ENCODE peak calls at places on chromosomes 16 and 17, in ten cellular contexts. One of them, this sample, is unnamed.
A peak's percentile ranks its signal among the peaks of the same experiment; 100 is the strongest.

GRCh38 chr17:69572747-69573146 is 158.2 kb downstream of the MAP2K6 start:
- DNase-seq in LoVo: no peak
- DNase-seq in iris pigment epithelial cell: no peak
- DNase-seq in stimulated activated CD4-positive, alpha-beta T cell treated with anti-CD3 and anti-CD28 coated beads, Interleukin-12 subunit alpha, Interleukin-12 subunit beta, amount 100 ng/mL, for 4 hours: no peak
- DNase-seq in fibroblast of lung: no peak
- DNase-seq in activated CD8-positive, alpha-beta memory T cell treated with anti-CD3 and anti-CD28 coated beads, Interleukin-2, amount 50 U/mL, for 48 hours: no peak
- DNase-seq in NCI-H1694 treated with DMSO at 0.1 percent for 48 hours: no peak
- DNase-seq in activated naive CD8-positive, alpha-beta T cell treated with anti-CD3 and anti-CD28 coated beads for 36 hours: no peak
- DNase-seq in thoracic aorta: no peak
- DNase-seq in activated CD4-positive, alpha-beta T cell treated with anti-CD3 and anti-CD28 coated beads for 48 hours: no peak
- DNase-seq in this sample: no peak

GRCh38 chr17:61686114-61686513 is 95.1 kb upstream of the NACA2 start:
- DNase-seq in NCI-H1694 treated with DMSO at 0.1 percent for 48 hours: no peak
- DNase-seq in activated naive CD8-positive, alpha-beta T cell treated with anti-CD3 and anti-CD28 coated beads for 36 hours: no peak
- DNase-seq in activated CD4-positive, alpha-beta T cell treated with anti-CD3 and anti-CD28 coated beads for 48 hours: no peak
- DNase-seq in activated CD8-positive, alpha-beta memory T cell treated with anti-CD3 and anti-CD28 coated beads, Interleukin-2, amount 50 U/mL, for 48 hours: no peak
- DNase-seq in fibroblast of lung: no peak
- DNase-seq in stimulated activated CD4-positive, alpha-beta T cell treated with anti-CD3 and anti-CD28 coated beads, Interleukin-12 subunit alpha, Interleukin-12 subunit beta, amount 100 ng/mL, for 4 hours: no peak
- DNase-seq in thoracic aorta: no peak
- DNase-seq in LoVo: no peak
- DNase-seq in iris pigment epithelial cell: no peak
- DNase-seq in this sample: no peak

GRCh38 chr16:68246671-68247070 is 1.5 kb downstream of the PLA2G15 start:
- DNase-seq in activated CD8-positive, alpha-beta memory T cell treated with anti-CD3 and anti-CD28 coated beads, Interleukin-2, amount 50 U/mL, for 48 hours: no peak
- DNase-seq in stimulated activated CD4-positive, alpha-beta T cell treated with anti-CD3 and anti-CD28 coated beads, Interleukin-12 subunit alpha, Interleukin-12 subunit beta, amount 100 ng/mL, for 4 hours: no peak
- DNase-seq in LoVo: no peak
- DNase-seq in fibroblast of lung: no peak
- DNase-seq in iris pigment epithelial cell: no peak
- DNase-seq in thoracic aorta: no peak
- DNase-seq in activated naive CD8-positive, alpha-beta T cell treated with anti-CD3 and anti-CD28 coated beads for 36 hours: no peak
- DNase-seq in activated CD4-positive, alpha-beta T cell treated with anti-CD3 and anti-CD28 coated beads for 48 hours: no peak
- DNase-seq in NCI-H1694 treated with DMSO at 0.1 percent for 48 hours: no peak
- DNase-seq in this sample: peak; percentile 53

GRCh38 chr17:13209091-13209490 is 191.3 kb upstream of the ELAC2 start:
- DNase-seq in activated CD8-positive, alpha-beta memory T cell treated with anti-CD3 and anti-CD28 coated beads, Interleukin-2, amount 50 U/mL, for 48 hours: no peak
- DNase-seq in thoracic aorta: no peak
- DNase-seq in NCI-H1694 treated with DMSO at 0.1 percent for 48 hours: no peak
- DNase-seq in LoVo: no peak
- DNase-seq in stimulated activated CD4-positive, alpha-beta T cell treated with anti-CD3 and anti-CD28 coated beads, Interleukin-12 subunit alpha, Interleukin-12 subunit beta, amount 100 ng/mL, for 4 hours: no peak
- DNase-seq in iris pigment epithelial cell: peak; percentile 8
- DNase-seq in activated naive CD8-positive, alpha-beta T cell treated with anti-CD3 and anti-CD28 coated beads for 36 hours: no peak
- DNase-seq in activated CD4-positive, alpha-beta T cell treated with anti-CD3 and anti-CD28 coated beads for 48 hours: no peak
- DNase-seq in fibroblast of lung: peak; percentile 34
- DNase-seq in this sample: peak; percentile 19

GRCh38 chr16:35752773-35753558 is 2293.6 kb downstream of the TP53TG3F start:
- DNase-seq in LoVo: no peak
- DNase-seq in activated naive CD8-positive, alpha-beta T cell treated with anti-CD3 and anti-CD28 coated beads for 36 hours: no peak
- DNase-seq in stimulated activated CD4-positive, alpha-beta T cell treated with anti-CD3 and anti-CD28 coated beads, Interleukin-12 subunit alpha, Interleukin-12 subunit beta, amount 100 ng/mL, for 4 hours: no peak
- DNase-seq in activated CD8-positive, alpha-beta memory T cell treated with anti-CD3 and anti-CD28 coated beads, Interleukin-2, amount 50 U/mL, for 48 hours: no peak
- DNase-seq in iris pigment epithelial cell: no peak
- DNase-seq in activated CD4-positive, alpha-beta T cell treated with anti-CD3 and anti-CD28 coated beads for 48 hours: no peak
- DNase-seq in thoracic aorta: no peak
- DNase-seq in fibroblast of lung: no peak
- DNase-seq in NCI-H1694 treated with DMSO at 0.1 percent for 48 hours: no peak
- DNase-seq in this sample: no peak

GRCh38 chr17:58352843-58353719 is 1.1 kb upstream of the SUPT4H1 start:
- DNase-seq in fibroblast of lung: peak; percentile 46
- DNase-seq in NCI-H1694 treated with DMSO at 0.1 percent for 48 hours: no peak
- DNase-seq in thoracic aorta: no peak
- DNase-seq in iris pigment epithelial cell: peak; percentile 44
- DNase-seq in activated CD4-positive, alpha-beta T cell treated with anti-CD3 and anti-CD28 coated beads for 48 hours: peak; percentile 55
- DNase-seq in stimulated activated CD4-positive, alpha-beta T cell treated with anti-CD3 and anti-CD28 coated beads, Interleukin-12 subunit alpha, Interleukin-12 subunit beta, amount 100 ng/mL, for 4 hours: no peak
- DNase-seq in activated CD8-positive, alpha-beta memory T cell treated with anti-CD3 and anti-CD28 coated beads, Interleukin-2, amount 50 U/mL, for 48 hours: peak; percentile 67
- DNase-seq in LoVo: peak; percentile 28
- DNase-seq in activated naive CD8-positive, alpha-beta T cell treated with anti-CD3 and anti-CD28 coated beads for 36 hours: peak; percentile 46
- DNase-seq in this sample: peak; percentile 17

GRCh38 chr17:79950306-79950705 is 85.4 kb downstream of the TBC1D16 start:
- DNase-seq in fibroblast of lung: no peak
- DNase-seq in LoVo: no peak
- DNase-seq in thoracic aorta: no peak
- DNase-seq in activated naive CD8-positive, alpha-beta T cell treated with anti-CD3 and anti-CD28 coated beads for 36 hours: no peak
- DNase-seq in iris pigment epithelial cell: no peak
- DNase-seq in activated CD8-positive, alpha-beta memory T cell treated with anti-CD3 and anti-CD28 coated beads, Interleukin-2, amount 50 U/mL, for 48 hours: no peak
- DNase-seq in NCI-H1694 treated with DMSO at 0.1 percent for 48 hours: no peak
- DNase-seq in stimulated activated CD4-positive, alpha-beta T cell treated with anti-CD3 and anti-CD28 coated beads, Interleukin-12 subunit alpha, Interleukin-12 subunit beta, amount 100 ng/mL, for 4 hours: no peak
- DNase-seq in activated CD4-positive, alpha-beta T cell treated with anti-CD3 and anti-CD28 coated beads for 48 hours: no peak
- DNase-seq in this sample: no peak

GRCh38 chr17:80060629-80061028 is 24.2 kb downstream of the CCDC40 start:
- DNase-seq in stimulated activated CD4-positive, alpha-beta T cell treated with anti-CD3 and anti-CD28 coated beads, Interleukin-12 subunit alpha, Interleukin-12 subunit beta, amount 100 ng/mL, for 4 hours: no peak
- DNase-seq in LoVo: no peak
- DNase-seq in activated CD4-positive, alpha-beta T cell treated with anti-CD3 and anti-CD28 coated beads for 48 hours: no peak
- DNase-seq in iris pigment epithelial cell: no peak
- DNase-seq in NCI-H1694 treated with DMSO at 0.1 percent for 48 hours: no peak
- DNase-seq in activated CD8-positive, alpha-beta memory T cell treated with anti-CD3 and anti-CD28 coated beads, Interleukin-2, amount 50 U/mL, for 48 hours: no peak
- DNase-seq in fibroblast of lung: no peak
- DNase-seq in activated naive CD8-positive, alpha-beta T cell treated with anti-CD3 and anti-CD28 coated beads for 36 hours: no peak
- DNase-seq in thoracic aorta: no peak
- DNase-seq in this sample: no peak

GRCh38 chr17:3961564-3962047 is 2.6 kb downstream of the ATP2A3 start:
- DNase-seq in stimulated activated CD4-positive, alpha-beta T cell treated with anti-CD3 and anti-CD28 coated beads, Interleukin-12 subunit alpha, Interleukin-12 subunit beta, amount 100 ng/mL, for 4 hours: no peak
- DNase-seq in activated naive CD8-positive, alpha-beta T cell treated with anti-CD3 and anti-CD28 coated beads for 36 hours: peak; percentile 26
- DNase-seq in activated CD4-positive, alpha-beta T cell treated with anti-CD3 and anti-CD28 coated beads for 48 hours: peak; percentile 18
- DNase-seq in activated CD8-positive, alpha-beta memory T cell treated with anti-CD3 and anti-CD28 coated beads, Interleukin-2, amount 50 U/mL, for 48 hours: no peak
- DNase-seq in iris pigment epithelial cell: no peak
- DNase-seq in NCI-H1694 treated with DMSO at 0.1 percent for 48 hours: peak; percentile 26
- DNase-seq in fibroblast of lung: no peak
- DNase-seq in LoVo: no peak
- DNase-seq in thoracic aorta: no peak
- DNase-seq in this sample: no peak

GRCh38 chr17:50210249-50211225 is 9.1 kb upstream of the COL1A1 start:
- DNase-seq in NCI-H1694 treated with DMSO at 0.1 percent for 48 hours: no peak
- DNase-seq in LoVo: no peak
- DNase-seq in activated CD4-positive, alpha-beta T cell treated with anti-CD3 and anti-CD28 coated beads for 48 hours: no peak
- DNase-seq in thoracic aorta: peak; percentile 54
- DNase-seq in stimulated activated CD4-positive, alpha-beta T cell treated with anti-CD3 and anti-CD28 coated beads, Interleukin-12 subunit alpha, Interleukin-12 subunit beta, amount 100 ng/mL, for 4 hours: no peak
- DNase-seq in activated CD8-positive, alpha-beta memory T cell treated with anti-CD3 and anti-CD28 coated beads, Interleukin-2, amount 50 U/mL, for 48 hours: peak; percentile 50
- DNase-seq in iris pigment epithelial cell: peak; percentile 98
- DNase-seq in activated naive CD8-positive, alpha-beta T cell treated with anti-CD3 and anti-CD28 coated beads for 36 hours: no peak
- DNase-seq in fibroblast of lung: peak; percentile 99
- DNase-seq in this sample: peak; percentile 99

GRCh38 chr16:74304164-74304834 is 7.7 kb downstream of the PSMD7 start:
- DNase-seq in activated naive CD8-positive, alpha-beta T cell treated with anti-CD3 and anti-CD28 coated beads for 36 hours: no peak
- DNase-seq in LoVo: no peak
- DNase-seq in activated CD4-positive, alpha-beta T cell treated with anti-CD3 and anti-CD28 coated beads for 48 hours: no peak
- DNase-seq in NCI-H1694 treated with DMSO at 0.1 percent for 48 hours: peak; percentile 2
- DNase-seq in iris pigment epithelial cell: no peak
- DNase-seq in fibroblast of lung: no peak
- DNase-seq in thoracic aorta: no peak
- DNase-seq in activated CD8-positive, alpha-beta memory T cell treated with anti-CD3 and anti-CD28 coated beads, Interleukin-2, amount 50 U/mL, for 48 hours: no peak
- DNase-seq in stimulated activated CD4-positive, alpha-beta T cell treated with anti-CD3 and anti-CD28 coated beads, Interleukin-12 subunit alpha, Interleukin-12 subunit beta, amount 100 ng/mL, for 4 hours: no peak
- DNase-seq in this sample: peak; percentile 23

GRCh38 chr16:84795338-84796053 is 24.3 kb upstream of the CRISPLD2 start:
- DNase-seq in fibroblast of lung: peak; percentile 83
- DNase-seq in activated CD4-positive, alpha-beta T cell treated with anti-CD3 and anti-CD28 coated beads for 48 hours: no peak
- DNase-seq in stimulated activated CD4-positive, alpha-beta T cell treated with anti-CD3 and anti-CD28 coated beads, Interleukin-12 subunit alpha, Interleukin-12 subunit beta, amount 100 ng/mL, for 4 hours: no peak
- DNase-seq in iris pigment epithelial cell: peak; percentile 93
- DNase-seq in activated naive CD8-positive, alpha-beta T cell treated with anti-CD3 and anti-CD28 coated beads for 36 hours: no peak
- DNase-seq in activated CD8-positive, alpha-beta memory T cell treated with anti-CD3 and anti-CD28 coated beads, Interleukin-2, amount 50 U/mL, for 48 hours: no peak
- DNase-seq in thoracic aorta: peak; percentile 47
- DNase-seq in NCI-H1694 treated with DMSO at 0.1 percent for 48 hours: no peak
- DNase-seq in LoVo: no peak
- DNase-seq in this sample: peak; percentile 100

GRCh38 chr17:19305761-19306159 is 56.8 kb downstream of the B9D1 start:
- DNase-seq in LoVo: no peak
- DNase-seq in activated naive CD8-positive, alpha-beta T cell treated with anti-CD3 and anti-CD28 coated beads for 36 hours: no peak
- DNase-seq in stimulated activated CD4-positive, alpha-beta T cell treated with anti-CD3 and anti-CD28 coated beads, Interleukin-12 subunit alpha, Interleukin-12 subunit beta, amount 100 ng/mL, for 4 hours: no peak
- DNase-seq in activated CD4-positive, alpha-beta T cell treated with anti-CD3 and anti-CD28 coated beads for 48 hours: no peak
- DNase-seq in fibroblast of lung: no peak
- DNase-seq in NCI-H1694 treated with DMSO at 0.1 percent for 48 hours: no peak
- DNase-seq in activated CD8-positive, alpha-beta memory T cell treated with anti-CD3 and anti-CD28 coated beads, Interleukin-2, amount 50 U/mL, for 48 hours: no peak
- DNase-seq in thoracic aorta: no peak
- DNase-seq in iris pigment epithelial cell: no peak
- DNase-seq in this sample: no peak

GRCh38 chr17:47305302-47305923 is 18.3 kb upstream of the EFCAB13 start:
- DNase-seq in fibroblast of lung: peak; percentile 96
- DNase-seq in LoVo: peak; percentile 26
- DNase-seq in activated CD8-positive, alpha-beta memory T cell treated with anti-CD3 and anti-CD28 coated beads, Interleukin-2, amount 50 U/mL, for 48 hours: no peak
- DNase-seq in activated naive CD8-positive, alpha-beta T cell treated with anti-CD3 and anti-CD28 coated beads for 36 hours: no peak
- DNase-seq in thoracic aorta: no peak
- DNase-seq in NCI-H1694 treated with DMSO at 0.1 percent for 48 hours: no peak
- DNase-seq in iris pigment epithelial cell: peak; percentile 95
- DNase-seq in activated CD4-positive, alpha-beta T cell treated with anti-CD3 and anti-CD28 coated beads for 48 hours: no peak
- DNase-seq in stimulated activated CD4-positive, alpha-beta T cell treated with anti-CD3 and anti-CD28 coated beads, Interleukin-12 subunit alpha, Interleukin-12 subunit beta, amount 100 ng/mL, for 4 hours: no peak
- DNase-seq in this sample: peak; percentile 86

GRCh38 chr16:28491080-28491969 is 549 bp downstream of the CLN3 start:
- DNase-seq in LoVo: peak; percentile 30
- DNase-seq in thoracic aorta: no peak
- DNase-seq in NCI-H1694 treated with DMSO at 0.1 percent for 48 hours: no peak
- DNase-seq in activated naive CD8-positive, alpha-beta T cell treated with anti-CD3 and anti-CD28 coated beads for 36 hours: no peak
- DNase-seq in activated CD4-positive, alpha-beta T cell treated with anti-CD3 and anti-CD28 coated beads for 48 hours: no peak
- DNase-seq in iris pigment epithelial cell: no peak
- DNase-seq in fibroblast of lung: no peak
- DNase-seq in stimulated activated CD4-positive, alpha-beta T cell treated with anti-CD3 and anti-CD28 coated beads, Interleukin-12 subunit alpha, Interleukin-12 subunit beta, amount 100 ng/mL, for 4 hours: peak; percentile 24
- DNase-seq in activated CD8-positive, alpha-beta memory T cell treated with anti-CD3 and anti-CD28 coated beads, Interleukin-2, amount 50 U/mL, for 48 hours: peak; percentile 58
- DNase-seq in this sample: no peak

GRCh38 chr16:88938933-88939813 is 37.8 kb downstream of the CBFA2T3 start:
- DNase-seq in thoracic aorta: no peak
- DNase-seq in stimulated activated CD4-positive, alpha-beta T cell treated with anti-CD3 and anti-CD28 coated beads, Interleukin-12 subunit alpha, Interleukin-12 subunit beta, amount 100 ng/mL, for 4 hours: no peak
- DNase-seq in activated CD4-positive, alpha-beta T cell treated with anti-CD3 and anti-CD28 coated beads for 48 hours: no peak
- DNase-seq in fibroblast of lung: no peak
- DNase-seq in activated naive CD8-positive, alpha-beta T cell treated with anti-CD3 and anti-CD28 coated beads for 36 hours: no peak
- DNase-seq in iris pigment epithelial cell: no peak
- DNase-seq in NCI-H1694 treated with DMSO at 0.1 percent for 48 hours: no peak
- DNase-seq in LoVo: no peak
- DNase-seq in activated CD8-positive, alpha-beta memory T cell treated with anti-CD3 and anti-CD28 coated beads, Interleukin-2, amount 50 U/mL, for 48 hours: no peak
- DNase-seq in this sample: no peak

GRCh38 chr17:61455754-61456681 is 3.8 kb downstream of the TBX4 start:
- DNase-seq in activated CD4-positive, alpha-beta T cell treated with anti-CD3 and anti-CD28 coated beads for 48 hours: no peak
- DNase-seq in fibroblast of lung: no peak
- DNase-seq in LoVo: no peak
- DNase-seq in thoracic aorta: no peak
- DNase-seq in NCI-H1694 treated with DMSO at 0.1 percent for 48 hours: no peak
- DNase-seq in iris pigment epithelial cell: no peak
- DNase-seq in stimulated activated CD4-positive, alpha-beta T cell treated with anti-CD3 and anti-CD28 coated beads, Interleukin-12 subunit alpha, Interleukin-12 subunit beta, amount 100 ng/mL, for 4 hours: no peak
- DNase-seq in activated CD8-positive, alpha-beta memory T cell treated with anti-CD3 and anti-CD28 coated beads, Interleukin-2, amount 50 U/mL, for 48 hours: peak; percentile 53
- DNase-seq in activated naive CD8-positive, alpha-beta T cell treated with anti-CD3 and anti-CD28 coated beads for 36 hours: no peak
- DNase-seq in this sample: no peak

GRCh38 chr17:59754547-59754946 is 47.1 kb downstream of the VMP1 start:
- DNase-seq in activated naive CD8-positive, alpha-beta T cell treated with anti-CD3 and anti-CD28 coated beads for 36 hours: peak; percentile 19
- DNase-seq in activated CD8-positive, alpha-beta memory T cell treated with anti-CD3 and anti-CD28 coated beads, Interleukin-2, amount 50 U/mL, for 48 hours: no peak
- DNase-seq in NCI-H1694 treated with DMSO at 0.1 percent for 48 hours: no peak
- DNase-seq in fibroblast of lung: peak; percentile 100
- DNase-seq in LoVo: peak; percentile 96
- DNase-seq in stimulated activated CD4-positive, alpha-beta T cell treated with anti-CD3 and anti-CD28 coated beads, Interleukin-12 subunit alpha, Interleukin-12 subunit beta, amount 100 ng/mL, for 4 hours: no peak
- DNase-seq in thoracic aorta: no peak
- DNase-seq in iris pigment epithelial cell: peak; percentile 97
- DNase-seq in activated CD4-positive, alpha-beta T cell treated with anti-CD3 and anti-CD28 coated beads for 48 hours: no peak
- DNase-seq in this sample: peak; percentile 98

GRCh38 chr17:751269-752001 is 629 bp downstream of the GEMIN4 start:
- DNase-seq in thoracic aorta: no peak
- DNase-seq in activated naive CD8-positive, alpha-beta T cell treated with anti-CD3 and anti-CD28 coated beads for 36 hours: peak; percentile 59
- DNase-seq in iris pigment epithelial cell: peak; percentile 66
- DNase-seq in LoVo: peak; percentile 24
- DNase-seq in fibroblast of lung: peak; percentile 39
- DNase-seq in NCI-H1694 treated with DMSO at 0.1 percent for 48 hours: no peak
- DNase-seq in activated CD8-positive, alpha-beta memory T cell treated with anti-CD3 and anti-CD28 coated beads, Interleukin-2, amount 50 U/mL, for 48 hours: peak; percentile 77
- DNase-seq in stimulated activated CD4-positive, alpha-beta T cell treated with anti-CD3 and anti-CD28 coated beads, Interleukin-12 subunit alpha, Interleukin-12 subunit beta, amount 100 ng/mL, for 4 hours: peak; percentile 53
- DNase-seq in activated CD4-positive, alpha-beta T cell treated with anti-CD3 and anti-CD28 coated beads for 48 hours: peak; percentile 71
- DNase-seq in this sample: peak; percentile 49

GRCh38 chr16:11260596-11260966 is 4.6 kb upstream of the SOCS1 start:
- DNase-seq in LoVo: no peak
- DNase-seq in activated naive CD8-positive, alpha-beta T cell treated with anti-CD3 and anti-CD28 coated beads for 36 hours: no peak
- DNase-seq in iris pigment epithelial cell: no peak
- DNase-seq in activated CD8-positive, alpha-beta memory T cell treated with anti-CD3 and anti-CD28 coated beads, Interleukin-2, amount 50 U/mL, for 48 hours: no peak
- DNase-seq in NCI-H1694 treated with DMSO at 0.1 percent for 48 hours: no peak
- DNase-seq in fibroblast of lung: no peak
- DNase-seq in activated CD4-positive, alpha-beta T cell treated with anti-CD3 and anti-CD28 coated beads for 48 hours: no peak
- DNase-seq in thoracic aorta: no peak
- DNase-seq in stimulated activated CD4-positive, alpha-beta T cell treated with anti-CD3 and anti-CD28 coated beads, Interleukin-12 subunit alpha, Interleukin-12 subunit beta, amount 100 ng/mL, for 4 hours: no peak
- DNase-seq in this sample: no peak

GRCh38 chr17:38464723-38465419 is 36.6 kb downstream of the ARHGAP23 start:
- DNase-seq in activated CD8-positive, alpha-beta memory T cell treated with anti-CD3 and anti-CD28 coated beads, Interleukin-2, amount 50 U/mL, for 48 hours: no peak
- DNase-seq in activated CD4-positive, alpha-beta T cell treated with anti-CD3 and anti-CD28 coated beads for 48 hours: no peak
- DNase-seq in LoVo: peak; percentile 54
- DNase-seq in thoracic aorta: no peak
- DNase-seq in activated naive CD8-positive, alpha-beta T cell treated with anti-CD3 and anti-CD28 coated beads for 36 hours: no peak
- DNase-seq in NCI-H1694 treated with DMSO at 0.1 percent for 48 hours: peak; percentile 43
- DNase-seq in iris pigment epithelial cell: peak; percentile 94
- DNase-seq in fibroblast of lung: peak; percentile 96
- DNase-seq in stimulated activated CD4-positive, alpha-beta T cell treated with anti-CD3 and anti-CD28 coated beads, Interleukin-12 subunit alpha, Interleukin-12 subunit beta, amount 100 ng/mL, for 4 hours: no peak
- DNase-seq in this sample: peak; percentile 93

GRCh38 chr16:72961115-72961832 is 86.7 kb downstream of the ZFHX3 start:
- DNase-seq in activated naive CD8-positive, alpha-beta T cell treated with anti-CD3 and anti-CD28 coated beads for 36 hours: no peak
- DNase-seq in activated CD8-positive, alpha-beta memory T cell treated with anti-CD3 and anti-CD28 coated beads, Interleukin-2, amount 50 U/mL, for 48 hours: no peak
- DNase-seq in thoracic aorta: no peak
- DNase-seq in LoVo: no peak
- DNase-seq in fibroblast of lung: peak; percentile 24
- DNase-seq in activated CD4-positive, alpha-beta T cell treated with anti-CD3 and anti-CD28 coated beads for 48 hours: no peak
- DNase-seq in iris pigment epithelial cell: peak; percentile 28
- DNase-seq in stimulated activated CD4-positive, alpha-beta T cell treated with anti-CD3 and anti-CD28 coated beads, Interleukin-12 subunit alpha, Interleukin-12 subunit beta, amount 100 ng/mL, for 4 hours: no peak
- DNase-seq in NCI-H1694 treated with DMSO at 0.1 percent for 48 hours: peak; percentile 71
- DNase-seq in this sample: peak; percentile 34

GRCh38 chr17:82528484-82529265 is 9.1 kb downstream of the FOXK2 start:
- DNase-seq in NCI-H1694 treated with DMSO at 0.1 percent for 48 hours: peak; percentile 32
- DNase-seq in iris pigment epithelial cell: no peak
- DNase-seq in activated CD4-positive, alpha-beta T cell treated with anti-CD3 and anti-CD28 coated beads for 48 hours: no peak
- DNase-seq in activated naive CD8-positive, alpha-beta T cell treated with anti-CD3 and anti-CD28 coated beads for 36 hours: no peak
- DNase-seq in fibroblast of lung: peak; percentile 32
- DNase-seq in thoracic aorta: peak; percentile 15
- DNase-seq in activated CD8-positive, alpha-beta memory T cell treated with anti-CD3 and anti-CD28 coated beads, Interleukin-2, amount 50 U/mL, for 48 hours: no peak
- DNase-seq in LoVo: no peak
- DNase-seq in stimulated activated CD4-positive, alpha-beta T cell treated with anti-CD3 and anti-CD28 coated beads, Interleukin-12 subunit alpha, Interleukin-12 subunit beta, amount 100 ng/mL, for 4 hours: no peak
- DNase-seq in this sample: peak; percentile 60

GRCh38 chr16:11552445-11552844 is 34.3 kb downstream of the LITAF start:
- DNase-seq in activated CD4-positive, alpha-beta T cell treated with anti-CD3 and anti-CD28 coated beads for 48 hours: no peak
- DNase-seq in NCI-H1694 treated with DMSO at 0.1 percent for 48 hours: no peak
- DNase-seq in LoVo: no peak
- DNase-seq in activated naive CD8-positive, alpha-beta T cell treated with anti-CD3 and anti-CD28 coated beads for 36 hours: no peak
- DNase-seq in activated CD8-positive, alpha-beta memory T cell treated with anti-CD3 and anti-CD28 coated beads, Interleukin-2, amount 50 U/mL, for 48 hours: no peak
- DNase-seq in stimulated activated CD4-positive, alpha-beta T cell treated with anti-CD3 and anti-CD28 coated beads, Interleukin-12 subunit alpha, Interleukin-12 subunit beta, amount 100 ng/mL, for 4 hours: no peak
- DNase-seq in iris pigment epithelial cell: no peak
- DNase-seq in thoracic aorta: no peak
- DNase-seq in fibroblast of lung: no peak
- DNase-seq in this sample: no peak

GRCh38 chr17:38706625-38707298 is 1.7 kb downstream of the MLLT6 start:
- DNase-seq in iris pigment epithelial cell: no peak
- DNase-seq in activated CD8-positive, alpha-beta memory T cell treated with anti-CD3 and anti-CD28 coated beads, Interleukin-2, amount 50 U/mL, for 48 hours: no peak
- DNase-seq in LoVo: no peak
- DNase-seq in fibroblast of lung: no peak
- DNase-seq in activated CD4-positive, alpha-beta T cell treated with anti-CD3 and anti-CD28 coated beads for 48 hours: peak; percentile 38
- DNase-seq in thoracic aorta: no peak
- DNase-seq in NCI-H1694 treated with DMSO at 0.1 percent for 48 hours: no peak
- DNase-seq in activated naive CD8-positive, alpha-beta T cell treated with anti-CD3 and anti-CD28 coated beads for 36 hours: peak; percentile 45
- DNase-seq in stimulated activated CD4-positive, alpha-beta T cell treated with anti-CD3 and anti-CD28 coated beads, Interleukin-12 subunit alpha, Interleukin-12 subunit beta, amount 100 ng/mL, for 4 hours: peak; percentile 43
- DNase-seq in this sample: peak; percentile 18

GRCh38 chr17:13995856-13996635 is 73.3 kb upstream of the COX10 start:
- DNase-seq in fibroblast of lung: no peak
- DNase-seq in iris pigment epithelial cell: no peak
- DNase-seq in activated naive CD8-positive, alpha-beta T cell treated with anti-CD3 and anti-CD28 coated beads for 36 hours: no peak
- DNase-seq in stimulated activated CD4-positive, alpha-beta T cell treated with anti-CD3 and anti-CD28 coated beads, Interleukin-12 subunit alpha, Interleukin-12 subunit beta, amount 100 ng/mL, for 4 hours: no peak
- DNase-seq in LoVo: no peak
- DNase-seq in activated CD4-positive, alpha-beta T cell treated with anti-CD3 and anti-CD28 coated beads for 48 hours: no peak
- DNase-seq in NCI-H1694 treated with DMSO at 0.1 percent for 48 hours: no peak
- DNase-seq in activated CD8-positive, alpha-beta memory T cell treated with anti-CD3 and anti-CD28 coated beads, Interleukin-2, amount 50 U/mL, for 48 hours: no peak
- DNase-seq in thoracic aorta: no peak
- DNase-seq in this sample: no peak

GRCh38 chr17:77466140-77466539 is 325.4 kb downstream of the SEC14L1 start:
- DNase-seq in LoVo: no peak
- DNase-seq in activated CD8-positive, alpha-beta memory T cell treated with anti-CD3 and anti-CD28 coated beads, Interleukin-2, amount 50 U/mL, for 48 hours: no peak
- DNase-seq in activated naive CD8-positive, alpha-beta T cell treated with anti-CD3 and anti-CD28 coated beads for 36 hours: no peak
- DNase-seq in fibroblast of lung: peak; percentile 54
- DNase-seq in thoracic aorta: no peak
- DNase-seq in iris pigment epithelial cell: no peak
- DNase-seq in NCI-H1694 treated with DMSO at 0.1 percent for 48 hours: no peak
- DNase-seq in activated CD4-positive, alpha-beta T cell treated with anti-CD3 and anti-CD28 coated beads for 48 hours: no peak
- DNase-seq in stimulated activated CD4-positive, alpha-beta T cell treated with anti-CD3 and anti-CD28 coated beads, Interleukin-12 subunit alpha, Interleukin-12 subunit beta, amount 100 ng/mL, for 4 hours: no peak
- DNase-seq in this sample: no peak

GRCh38 chr16:70432800-70433455 is 6.0 kb downstream of the ST3GAL2 start:
- DNase-seq in stimulated activated CD4-positive, alpha-beta T cell treated with anti-CD3 and anti-CD28 coated beads, Interleukin-12 subunit alpha, Interleukin-12 subunit beta, amount 100 ng/mL, for 4 hours: no peak
- DNase-seq in NCI-H1694 treated with DMSO at 0.1 percent for 48 hours: no peak
- DNase-seq in LoVo: no peak
- DNase-seq in activated CD4-positive, alpha-beta T cell treated with anti-CD3 and anti-CD28 coated beads for 48 hours: no peak
- DNase-seq in activated CD8-positive, alpha-beta memory T cell treated with anti-CD3 and anti-CD28 coated beads, Interleukin-2, amount 50 U/mL, for 48 hours: no peak
- DNase-seq in activated naive CD8-positive, alpha-beta T cell treated with anti-CD3 and anti-CD28 coated beads for 36 hours: no peak
- DNase-seq in thoracic aorta: no peak
- DNase-seq in fibroblast of lung: peak; percentile 25
- DNase-seq in iris pigment epithelial cell: peak; percentile 39
- DNase-seq in this sample: no peak

This sample was measured in fibroblast of mammary gland.